ENCODE peak calls at places on chromosomes 4 and X, in seven cellular contexts. B is GM12878, L is stomach, O is HepG2, R is transverse colon, E is GM23338, N is HCT116. S is an unnamed sample.

GRCh38 chrX:34341258-34341657 is 209.1 kb upstream of the FAM47A start:
- DNase-seq in L (no peak), B (no peak), E (peak), N (no peak), O (no peak), R (no peak), S (no peak)

GRCh38 chr4:146855761-146856160 is 89.9 kb downstream of the TTC29 start:
- DNase-seq in R (no peak), B (no peak), N (no peak), O (no peak), L (no peak), E (no peak), S (no peak)

GRCh38 chrX:150547511-150548115 is 20.8 kb upstream of the MTM1 start:
- DNase-seq in R (peak), L (peak), N (no peak), B (no peak), E (peak), O (no peak), S (peak)

GRCh38 chrX:1564750-1565683 is 26.4 kb upstream of the AKAP17A start:
- DNase-seq in N (no peak), R (no peak), B (no peak), E (no peak), O (no peak), L (peak), S (no peak)

GRCh38 chr4:76090241-76090691 is 15.8 kb downstream of the ART3 start:
- DNase-seq in N (no peak), E (no peak), R (no peak), O (peak), B (no peak), L (no peak), S (no peak)

GRCh38 chr4:69617083-69617694 is 22.3 kb downstream of the UGT2A2 start:
- DNase-seq in E (peak), O (peak), B (no peak), L (no peak), R (no peak), N (peak), S (no peak)

GRCh38 chrX:39981946-39982345 is 115.8 kb downstream of the BCOR start:
- DNase-seq in O (no peak), R (no peak), B (no peak), L (no peak), N (no peak), E (no peak), S (no peak)

GRCh38 chrX:14354541-14354940 is 174.8 kb upstream of the GLRA2 start:
- DNase-seq in E (no peak), B (no peak), L (no peak), O (no peak), N (no peak), R (no peak), S (no peak)

GRCh38 chr4:52019941-52020657 is at the start of gene LRRC66:
- DNase-seq in O (peak), E (no peak), N (peak), B (no peak), L (peak), R (peak), S (no peak)

GRCh38 chr4:74522251-74522991 is 77.5 kb downstream of the AREG start:
- DNase-seq in E (no peak), O (no peak), N (no peak), B (no peak), R (no peak), L (no peak), S (no peak)

GRCh38 chrX:45743906-45744625 is 543.4 kb upstream of the DIPK2B start:
- DNase-seq in O (no peak), E (no peak), N (no peak), B (no peak), L (no peak), R (no peak), S (no peak)

GRCh38 chrX:68490644-68491043 is 8.2 kb upstream of the YIPF6 start:
- DNase-seq in O (peak), E (peak), N (no peak), L (no peak), R (no peak), B (no peak), S (no peak)

GRCh38 chr4:2800691-2801596 is 8.1 kb downstream of the SH3BP2 start:
- DNase-seq in E (peak), B (peak), O (peak), R (peak), N (no peak), L (peak), S (peak)

DNA sequence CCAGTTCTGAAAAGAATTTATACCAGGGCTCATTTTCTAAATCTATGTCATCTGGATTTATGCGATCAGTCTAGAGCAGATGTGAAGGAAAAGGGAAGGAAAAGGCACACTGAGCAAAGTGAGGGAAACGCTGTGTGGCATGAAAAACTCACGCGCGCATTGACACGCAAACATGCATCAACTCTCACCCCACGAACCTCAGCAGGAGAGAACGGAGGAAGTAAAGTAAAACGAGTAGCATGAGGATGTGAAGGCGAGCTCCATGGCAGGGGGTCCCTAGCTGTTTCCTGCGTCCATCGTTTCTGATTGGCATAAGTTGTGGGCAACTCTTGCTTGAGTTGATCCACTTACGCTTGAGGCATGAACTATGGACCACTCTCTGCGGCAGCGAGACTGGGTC is 102.8 kb upstream of the PDLIM3 start:
- DNase-seq in B (no peak), R (no peak), N (no peak), L (no peak), E (no peak), O (no peak), S (no peak)
- TF ChIP-seq POLR2AphosphoS5 in B (no peak), R (no peak), N (no peak), L (no peak), E (no peak), O (no peak), S (no peak)

DNA sequence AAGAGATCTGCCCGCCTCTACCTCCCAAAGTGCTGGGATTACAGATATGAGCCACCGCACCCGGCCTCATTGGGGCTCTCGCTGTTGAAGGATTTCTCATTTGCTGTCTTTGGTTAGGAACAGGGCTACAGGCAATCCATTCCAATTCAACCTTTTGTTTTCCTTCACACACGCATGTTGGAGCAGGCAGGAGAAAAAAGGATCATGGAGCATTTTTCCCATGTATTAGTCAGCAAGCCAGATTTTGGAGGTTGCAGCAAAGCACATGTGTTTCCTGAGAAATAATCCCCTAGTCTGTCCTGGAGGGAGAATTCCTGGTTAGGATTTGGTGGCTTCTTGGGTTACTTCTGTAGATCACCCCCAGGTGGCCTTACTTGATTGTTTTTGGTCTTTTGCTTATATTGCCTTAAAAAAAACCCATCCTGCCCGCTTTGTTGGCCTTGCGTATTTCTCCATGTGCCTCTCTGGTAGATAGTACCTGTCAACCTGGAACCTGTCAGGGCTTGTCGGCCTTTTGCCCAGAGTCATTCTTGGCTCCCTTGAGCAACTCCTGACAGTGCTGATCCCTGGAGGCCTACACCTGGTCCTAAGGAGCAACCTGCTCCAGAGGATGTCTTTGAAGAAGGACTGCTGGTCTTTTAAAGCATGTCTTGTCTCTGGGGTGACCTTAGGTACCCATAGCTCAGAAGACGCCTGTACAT is 82.4 kb upstream of the CLCN4 start:
- DNase-seq in E (no peak), O (no peak), B (no peak), N (no peak), L (no peak), R (no peak), S (no peak)
- TF ChIP-seq POLR2AphosphoS5 in E (no peak), O (no peak), B (no peak), N (no peak), L (no peak), R (no peak), S (no peak)

GRCh38 chrX:32126997-32127396 is 1055.2 kb upstream of the FTHL17 start:
- DNase-seq in R (no peak), O (no peak), E (no peak), L (no peak), B (no peak), N (no peak), S (no peak)
- TF ChIP-seq POLR2AphosphoS5 in R (no peak), O (no peak), E (no peak), L (no peak), B (no peak), N (no peak), S (no peak)

GRCh38 chr4:182271731-182272525 is 28.7 kb downstream of the TENM3 start:
- DNase-seq in N (no peak), R (no peak), E (no peak), L (no peak), O (no peak), B (no peak), S (no peak)

GRCh38 chr4:182277402-182277801 is 34.2 kb downstream of the TENM3 start:
- DNase-seq in L (no peak), O (no peak), R (no peak), N (no peak), E (no peak), B (no peak), S (no peak)

GRCh38 chr4:182268966-182269365 is 25.8 kb downstream of the TENM3 start:
- DNase-seq in B (no peak), N (no peak), R (no peak), E (no peak), O (no peak), L (no peak), S (no peak)

GRCh38 chr4:182276214-182277109 is 33.3 kb downstream of the TENM3 start:
- DNase-seq in R (no peak), N (no peak), B (no peak), L (no peak), O (no peak), E (no peak), S (no peak)

DNA sequence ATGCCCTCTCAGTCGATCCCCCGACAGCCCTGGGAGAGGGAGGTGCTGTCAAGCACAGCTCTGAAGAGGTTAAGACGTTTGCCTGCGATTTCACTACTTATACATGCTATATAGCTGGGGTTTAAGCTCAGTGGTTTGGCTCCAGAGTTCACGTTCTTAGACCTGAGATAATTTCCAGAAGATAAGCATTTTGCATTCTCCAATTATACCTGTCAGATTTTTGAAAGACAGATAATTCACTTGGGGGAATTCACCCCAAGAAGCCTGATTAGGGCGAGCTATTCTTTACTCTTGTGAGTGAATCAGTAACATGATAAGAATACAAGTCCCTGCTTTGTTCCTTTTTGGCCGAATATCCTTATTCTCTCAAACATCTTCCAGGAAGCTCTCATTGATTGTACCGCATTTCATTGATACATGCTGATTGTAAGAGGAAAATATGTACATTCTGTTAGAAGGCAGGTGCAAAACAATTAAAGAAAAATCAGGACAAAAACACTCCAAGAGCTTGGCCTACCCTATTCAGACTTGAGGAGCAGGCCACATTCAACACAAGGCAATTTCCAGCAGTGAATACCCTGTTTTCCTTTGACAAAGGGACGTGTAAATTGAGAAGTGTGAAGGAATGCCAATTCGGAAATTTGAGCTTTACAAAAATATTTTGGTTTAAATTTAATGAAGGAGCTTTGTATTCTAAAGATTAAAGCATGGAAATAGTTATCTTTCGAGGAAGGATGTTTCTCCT is 30.2 kb downstream of the TENM3 start:
- DNase-seq in L (no peak), B (no peak), N (no peak), O (no peak), E (peak), R (no peak), S (no peak)
- TF ChIP-seq POLR2AphosphoS5 in L (no peak), B (no peak), N (no peak), O (no peak), E (no peak), R (no peak), S (no peak)

GRCh38 chr4:100299441-100299840 is 109.2 kb upstream of the DDIT4L start:
- DNase-seq in R (no peak), L (no peak), O (no peak), E (no peak), N (peak), B (no peak), S (no peak)

GRCh38 chr4:100299019-100299418 is 108.8 kb upstream of the DDIT4L start:
- DNase-seq in L (no peak), R (no peak), E (no peak), B (no peak), N (peak), O (no peak), S (no peak)

GRCh38 chr4:100306018-100306417 is 115.8 kb upstream of the DDIT4L start:
- DNase-seq in N (no peak), B (no peak), R (no peak), E (no peak), O (no peak), L (no peak), S (no peak)

GRCh38 chr4:100302061-100303026 is 112.1 kb upstream of the DDIT4L start:
- DNase-seq in E (no peak), R (no peak), L (no peak), O (no peak), B (no peak), N (no peak), S (no peak)
- TF ChIP-seq POLR2AphosphoS5 in E (no peak), R (no peak), L (no peak), O (no peak), B (no peak), N (no peak), S (no peak)

DNA sequence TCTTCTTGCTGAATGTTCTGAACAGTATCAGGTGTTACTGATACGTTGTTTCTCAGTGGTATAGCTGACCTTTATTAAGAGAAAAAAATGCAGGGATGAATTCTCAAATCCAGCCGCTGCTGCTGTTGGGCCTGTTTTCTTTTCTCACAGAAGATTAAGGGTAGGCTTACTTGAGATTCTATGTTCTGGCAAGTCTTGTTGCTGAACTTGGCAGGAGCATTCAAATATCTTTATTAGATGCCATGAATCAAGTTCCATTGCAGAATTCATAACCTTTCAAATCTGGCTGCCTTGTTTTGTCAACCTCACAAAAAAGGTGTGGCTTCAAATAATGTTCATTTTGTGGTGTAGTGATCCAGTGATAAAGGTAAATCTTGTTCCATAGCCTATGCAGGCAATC is 71.8 kb downstream of the HPGD start:
- DNase-seq in B (no peak), N (no peak), L (no peak), E (no peak), R (no peak), O (no peak), S (no peak)
- TF ChIP-seq POLR2AphosphoS5 in B (no peak), N (no peak), L (no peak), E (no peak), R (peak), O (no peak), S (no peak)

GRCh38 chr4:98932539-98932938 is 3.6 kb upstream of the EIF4E start:
- DNase-seq in R (no peak), B (no peak), E (no peak), L (no peak), O (no peak), N (no peak), S (no peak)
- TF ChIP-seq POLR2AphosphoS5 in R (peak), B (no peak), E (no peak), L (no peak), O (no peak), N (no peak), S (no peak)

GRCh38 chr4:151099226-151099975 is at the start of gene RPS3A:
- DNase-seq in O (peak), L (peak), R (peak), N (peak), B (peak), E (peak), S (peak)
- TF ChIP-seq POLR2AphosphoS5 in O (peak), L (peak), R (peak), N (peak), B (peak), E (peak), S (peak)

GRCh38 chr4:38856046-38856445 is 571 bp downstream of the TLR6 start:
- DNase-seq in B (peak), N (no peak), R (no peak), O (no peak), E (no peak), L (no peak), S (no peak)

GRCh38 chr4:38858097-38858420 is 1.4 kb upstream of the TLR6 start:
- DNase-seq in N (no peak), L (no peak), R (no peak), B (no peak), O (no peak), E (no peak), S (no peak)

GRCh38 chr4:38859501-38859900 is 2.9 kb upstream of the TLR6 start:
- DNase-seq in R (no peak), O (no peak), N (no peak), L (no peak), E (no peak), B (no peak), S (no peak)

GRCh38 chr4:38856524-38857337 is at the start of gene TLR6:
- DNase-seq in N (peak), B (peak), O (peak), E (peak), L (peak), R (peak), S (no peak)

GRCh38 chr4:38857354-38858096 is 908 bp upstream of the TLR6 start:
- DNase-seq in R (peak), N (peak), O (no peak), L (no peak), B (peak), E (no peak), S (no peak)
- TF ChIP-seq POLR2AphosphoS5 in R (peak), N (peak), O (no peak), L (peak), B (peak), E (no peak), S (no peak)

DNA sequence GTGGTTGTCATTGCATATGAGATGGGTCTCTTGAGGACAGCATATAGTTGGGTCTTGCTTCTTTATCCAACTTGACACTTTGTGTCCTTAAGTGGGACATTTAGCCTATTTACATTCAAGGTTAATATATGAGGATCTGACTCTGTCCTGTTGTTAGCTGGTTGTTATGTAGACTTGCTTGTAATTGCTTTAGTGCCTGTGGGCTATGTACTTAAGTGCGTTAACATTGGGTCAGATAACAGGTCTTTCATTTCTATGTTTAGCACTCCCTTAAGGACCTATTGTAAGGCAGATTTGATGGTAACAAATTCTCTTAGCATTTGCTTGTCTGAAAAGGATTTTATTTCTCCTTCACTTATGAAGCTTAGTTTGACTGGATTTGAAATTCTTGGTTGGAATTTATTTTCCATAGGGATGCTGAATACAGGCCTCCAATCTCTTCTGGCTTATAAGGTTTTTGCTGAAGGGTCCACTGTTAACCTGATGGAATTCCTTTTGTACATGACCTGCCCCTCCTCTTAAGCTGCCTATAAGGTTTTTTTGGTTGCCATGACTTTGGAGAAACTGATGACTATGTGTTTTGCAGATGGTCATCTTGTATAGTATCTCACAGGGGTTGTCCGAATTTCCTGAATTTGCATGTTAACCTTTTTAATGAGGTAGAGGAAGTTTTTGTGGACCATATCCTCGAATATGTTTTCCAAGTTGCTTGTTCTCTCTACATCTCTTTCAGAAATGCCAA is 162.0 kb downstream of the NKX6-1 start:
- DNase-seq in R (no peak), L (no peak), N (no peak), E (peak), O (no peak), B (no peak), S (no peak)
- TF ChIP-seq POLR2AphosphoS5 in R (no peak), L (no peak), N (no peak), E (peak), O (no peak), B (no peak), S (no peak)